ENCODE peak calls at places on chromosomes 11 and 22, in nine cellular contexts. R is endodermal cell; J is stimulated activated CD4-positive, alpha-beta T cell treated with anti-CD3 and anti-CD28 coated beads, Interleukin-4, amount 100 ng/mL, for 48 hours; B is HTR-8/SVneo; G is neuronal stem cell; Q is mesothelial cell of epicardium; I is fibroblast of lung; M is left ventricle myocardium inferior; H is A172. A is an unnamed sample.

GRCh38 chr11:61267437-61267841 is 26.5 kb downstream of the PGA5 start:
- DNase-seq in J (no peak), I (no peak), Q (no peak), B (no peak), G (no peak), M (no peak), H (no peak), R (no peak), A (no peak)

GRCh38 chr11:65187971-65188461 is 6.3 kb downstream of the CAPN1 start:
- DNase-seq in G (no peak), R (peak), B (no peak), Q (no peak), M (no peak), I (no peak), H (no peak), J (no peak), A (no peak)

GRCh38 chr11:104899226-104899625 is 966 bp upstream of the CASP12 start:
- DNase-seq in G (no peak), M (no peak), R (peak), H (no peak), Q (no peak), I (no peak), B (no peak), J (no peak), A (no peak)

GRCh38 chr22:29003975-29004646 is 57.5 kb downstream of the C22orf31 start:
- DNase-seq in Q (no peak), I (no peak), H (no peak), G (peak), J (no peak), R (peak), B (no peak), M (no peak), A (no peak)

GRCh38 chr22:35070451-35071093 is 4.6 kb downstream of the ISX start:
- DNase-seq in R (no peak), J (no peak), H (no peak), Q (no peak), B (no peak), I (no peak), G (no peak), M (no peak), A (no peak)

GRCh38 chr22:29799217-29799680 is 32.1 kb downstream of the UQCR10 start:
- DNase-seq in B (peak), G (no peak), H (peak), Q (no peak), J (no peak), I (peak), M (peak), R (no peak), A (no peak)

GRCh38 chr22:38776086-38776485 is 17.9 kb downstream of the DNAL4 start:
- DNase-seq in R (no peak), G (no peak), I (no peak), Q (no peak), M (no peak), J (no peak), B (no peak), H (no peak), A (no peak)

GRCh38 chr11:28529046-28529445 is 420.9 kb downstream of the METTL15 start:
- DNase-seq in H (no peak), I (peak), B (no peak), J (no peak), G (no peak), Q (no peak), R (no peak), M (no peak), A (no peak)

GRCh38 chr11:281486-282161 is 3.4 kb downstream of the NLRP6 start:
- DNase-seq in M (no peak), Q (no peak), I (no peak), G (no peak), B (no peak), R (no peak), H (no peak), J (no peak), A (no peak)

GRCh38 chr11:43268161-43268560 is 43.6 kb upstream of the API5 start:
- DNase-seq in J (no peak), H (no peak), M (peak), B (no peak), Q (no peak), R (no peak), I (no peak), G (no peak), A (no peak)

GRCh38 chr22:50734343-50734771 is 3.6 kb upstream of the ACR start:
- DNase-seq in R (no peak), B (no peak), G (no peak), M (no peak), Q (no peak), I (no peak), H (no peak), J (no peak), A (no peak)

GRCh38 chr11:97743205-97743742 is 1277.5 kb upstream of the CNTN5 start:
- DNase-seq in I (peak), H (peak), M (no peak), B (no peak), J (no peak), Q (no peak), R (no peak), G (no peak), A (no peak)

GRCh38 chr11:122733301-122733686 is 77.8 kb downstream of the UBASH3B start:
- DNase-seq in Q (no peak), M (peak), R (no peak), G (no peak), I (peak), H (no peak), J (no peak), B (no peak), A (no peak)

GRCh38 chr11:119306373-119306890 is 10.5 kb downstream of the MCAM start:
- DNase-seq in M (no peak), I (peak), Q (no peak), B (no peak), G (no peak), J (no peak), H (no peak), R (no peak), A (no peak)

GRCh38 chr11:126358763-126359160 is 3.3 kb downstream of the ST3GAL4 start:
- DNase-seq in H (no peak), J (no peak), M (peak), R (no peak), I (no peak), Q (no peak), G (no peak), B (no peak), A (no peak)

GRCh38 chr11:12125609-12126149 is 15.3 kb downstream of the MICAL2 start:
- DNase-seq in R (no peak), I (peak), H (peak), G (no peak), B (no peak), J (no peak), Q (no peak), M (no peak), A (no peak)

GRCh38 chr22:20259336-20259705 is 8.8 kb downstream of the RTN4R start:
- DNase-seq in G (no peak), B (no peak), J (no peak), H (no peak), I (no peak), R (no peak), Q (no peak), M (no peak), A (no peak)

GRCh38 chr22:23072035-23072910 is 2.0 kb downstream of the GNAZ start:
- DNase-seq in I (peak), M (peak), G (no peak), J (no peak), B (no peak), Q (no peak), R (no peak), H (no peak), A (no peak)

GRCh38 chr11:27997344-27997743 is 110.6 kb downstream of the KIF18A start:
- DNase-seq in J (no peak), B (no peak), R (no peak), G (no peak), Q (no peak), M (no peak), I (no peak), H (no peak), A (no peak)

GRCh38 chr11:33063326-33063775 is 24.0 kb downstream of the TCP11L1 start:
- DNase-seq in R (no peak), G (no peak), J (no peak), H (peak), B (no peak), Q (no peak), M (no peak), I (peak), A (no peak)

GRCh38 chr11:130785376-130786110 is 130.7 kb downstream of the SNX19 start:
- DNase-seq in H (peak), M (no peak), B (no peak), R (no peak), I (peak), J (no peak), G (peak), Q (no peak), A (no peak)

GRCh38 chr22:45974498-45974897 is 2.5 kb downstream of the WNT7B start:
- DNase-seq in H (no peak), R (no peak), G (no peak), J (no peak), I (no peak), B (no peak), M (no peak), Q (no peak), A (no peak)

GRCh38 chr11:79077684-79078379 is 363.0 kb downstream of the TENM4 start:
- DNase-seq in H (no peak), M (no peak), G (no peak), B (no peak), R (no peak), Q (no peak), J (no peak), I (no peak), A (no peak)

GRCh38 chr11:112222303-112222702 is 3.9 kb upstream of the PTS start:
- DNase-seq in Q (no peak), B (no peak), G (no peak), J (no peak), R (no peak), M (no peak), I (no peak), H (no peak), A (no peak)

GRCh38 chr22:24681236-24681635 is 78.2 kb downstream of the GGT1 start:
- DNase-seq in J (no peak), H (no peak), R (no peak), G (no peak), B (no peak), M (no peak), Q (no peak), I (peak), A (no peak)

GRCh38 chr22:41352058-41352457 is 29.7 kb upstream of the TEF start:
- DNase-seq in B (no peak), I (peak), G (no peak), M (no peak), H (peak), R (no peak), Q (no peak), J (no peak), A (no peak)

GRCh38 chr22:47621253-47621652 is 858.8 kb downstream of the TBC1D22A start:
- DNase-seq in Q (no peak), H (no peak), I (no peak), B (no peak), J (no peak), R (peak), M (no peak), G (no peak), A (no peak)

GRCh38 chr11:107999759-108000455 is 8.8 kb upstream of the CUL5 start:
- DNase-seq in I (peak), J (peak), G (peak), Q (no peak), B (peak), H (peak), R (peak), M (no peak), A (peak)

GRCh38 chr11:95248666-95249467 is 17.9 kb upstream of the SESN3 start:
- DNase-seq in Q (no peak), G (no peak), I (no peak), B (no peak), H (no peak), M (no peak), R (peak), J (no peak), A (no peak)